ENCODE peak calls at places on chromosome 7, in four cellular contexts. D is breast epithelium, A is suprapubic skin, F is HCT116. R is an unnamed sample.

GRCh38 chr7:151351967-151352366 is 10.4 kb downstream of the NUB1 start:
- DNase-seq in D (no peak), A (no peak), F (no peak), R (no peak)

GRCh38 chr7:28029036-28029435 is 151.6 kb downstream of the JAZF1 start:
- DNase-seq in D (no peak), A (no peak), F (no peak), R (no peak)

GRCh38 chr7:99000196-99000903 is 122.0 kb downstream of the TRRAP start:
- DNase-seq in D (peak), A (peak), F (no peak), R (no peak)

GRCh38 chr7:105759670-105760548 is 116.5 kb downstream of the ATXN7L1 start:
- DNase-seq in D (no peak), A (no peak), F (peak), R (no peak)

GRCh38 chr7:42745357-42746022 is 166.4 kb downstream of the C7orf25 start:
- DNase-seq in D (no peak), A (no peak), F (peak), R (peak)

GRCh38 chr7:101594790-101595189 is 34.3 kb downstream of the MYL10 start:
- DNase-seq in D (no peak), A (no peak), F (no peak), R (no peak)

GRCh38 chr7:20288036-20288435 is 42.7 kb upstream of the ITGB8 start:
- DNase-seq in D (no peak), A (no peak), F (no peak), R (no peak)

GRCh38 chr7:156773966-156774365 is 119.0 kb downstream of the LMBR1 start:
- DNase-seq in D (no peak), A (no peak), F (no peak), R (no peak)

GRCh38 chr7:25026156-25026555 is 46.2 kb upstream of the OSBPL3 start:
- DNase-seq in D (no peak), A (no peak), F (no peak), R (no peak)

GRCh38 chr7:32809871-32810270 is 81.7 kb downstream of the KBTBD2 start:
- DNase-seq in D (no peak), A (no peak), F (no peak), R (no peak)

GRCh38 chr7:7529328-7529727 is 6.3 kb downstream of the COL28A1 start:
- DNase-seq in D (no peak), A (no peak), F (no peak), R (no peak)
- TF ChIP-seq POLR2AphosphoS5 in D (no peak), A (no peak), F (no peak), R (no peak)

GRCh38 chr7:40220421-40220911 is 85.7 kb downstream of the SUGCT start:
- DNase-seq in D (no peak), A (no peak), F (no peak), R (no peak)

GRCh38 chr7:40221836-40222235 is 87.0 kb downstream of the SUGCT start:
- DNase-seq in D (no peak), A (no peak), F (no peak), R (no peak)

GRCh38 chr7:40223451-40224112 is 88.8 kb downstream of the SUGCT start:
- DNase-seq in D (no peak), A (no peak), F (no peak), R (no peak)

DNA sequence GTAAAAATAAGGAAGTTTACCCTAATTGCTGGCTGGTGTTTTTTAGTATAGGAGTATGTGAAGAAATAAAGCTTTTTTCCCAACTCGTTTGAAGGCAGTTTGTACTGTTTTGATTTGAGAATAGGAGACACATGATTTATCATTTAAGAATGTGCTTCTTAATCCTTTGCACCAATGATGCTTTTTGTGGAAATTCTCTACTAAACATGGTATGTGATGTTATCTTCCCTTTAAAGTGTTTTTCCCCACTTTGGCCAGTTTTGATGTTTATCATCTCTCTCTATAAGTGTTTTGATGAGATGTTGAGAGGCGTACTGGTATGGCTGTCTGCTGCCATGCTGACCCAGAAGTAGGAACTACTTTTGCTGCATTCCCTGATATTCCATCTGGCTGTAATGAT is 85.1 kb downstream of the SUGCT start:
- DNase-seq in D (no peak), A (no peak), F (no peak), R (no peak)
- TF ChIP-seq POLR2AphosphoS5 in D (no peak), A (no peak), F (no peak), R (no peak)

GRCh38 chr7:70193514-70193913 is 595.2 kb downstream of the AUTS2 start:
- DNase-seq in D (no peak), A (no peak), F (no peak), R (no peak)

GRCh38 chr7:70189261-70189660 is 591.0 kb downstream of the AUTS2 start:
- DNase-seq in D (no peak), A (no peak), F (no peak), R (no peak)

GRCh38 chr7:70190266-70190665 is 592.0 kb downstream of the AUTS2 start:
- DNase-seq in D (no peak), A (no peak), F (no peak), R (no peak)

DNA sequence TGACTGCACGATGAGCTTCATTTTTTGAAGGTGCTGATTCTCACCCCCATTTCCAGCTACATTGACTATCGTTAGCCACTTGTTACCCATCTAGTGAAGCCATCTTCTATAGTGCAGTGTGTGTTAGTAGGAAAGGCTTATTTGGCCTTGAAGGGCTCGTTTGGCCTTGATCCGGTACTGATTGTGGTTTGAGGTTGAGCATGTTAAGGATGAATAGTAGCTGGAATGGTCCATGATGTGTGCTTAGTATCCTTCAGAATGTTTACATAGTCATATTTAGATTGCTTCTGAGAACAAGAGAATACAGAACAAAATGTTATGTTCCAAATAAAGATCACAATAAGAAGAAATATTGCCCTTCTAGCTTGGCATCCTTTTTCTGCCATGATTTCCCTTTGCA is 591.5 kb downstream of the AUTS2 start:
- DNase-seq in D (no peak), A (no peak), F (no peak), R (no peak)
- TF ChIP-seq POLR2AphosphoS5 in D (no peak), A (no peak), F (no peak), R (no peak)

GRCh38 chr7:129778770-129779601 is 167.5 kb downstream of the NRF1 start:
- DNase-seq in D (no peak), A (peak), F (no peak), R (no peak)

GRCh38 chr7:129781128-129781855 is 169.8 kb downstream of the NRF1 start:
- DNase-seq in D (no peak), A (peak), F (peak), R (no peak)

GRCh38 chr7:129777993-129778769 is 166.7 kb downstream of the NRF1 start:
- DNase-seq in D (no peak), A (peak), F (no peak), R (no peak)

GRCh38 chr7:129780257-129781127 is 169.0 kb downstream of the NRF1 start:
- DNase-seq in D (peak), A (peak), F (peak), R (peak)

GRCh38 chr7:129779602-129780256 is 168.2 kb downstream of the NRF1 start:
- DNase-seq in D (peak), A (no peak), F (peak), R (no peak)
- TF ChIP-seq POLR2AphosphoS5 in D (peak), A (no peak), F (peak), R (peak)